ENCODE peak calls at places on chromosomes 5 and 9, in eight cellular contexts. E is kidney, P is psoas muscle, R is mesothelial cell of epicardium, Z is fibroblast of pulmonary artery, U is A549, J is PC-3, S is brain microvascular endothelial cell. V is an unnamed sample.

GRCh38 chr5:386432-387341 is 56.3 kb upstream of the EXOC3 start:
- DNase-seq in E (no peak), P (no peak), R (no peak), Z (peak), U (no peak), J (peak), S (no peak), V (no peak)

GRCh38 chr9:2567922-2568321 is 53.7 kb upstream of the VLDLR start:
- DNase-seq in E (no peak), P (no peak), R (no peak), Z (no peak), U (no peak), J (peak), S (no peak), V (no peak)

GRCh38 chr9:100472268-100472667 is 681 bp upstream of the TMEFF1 start:
- DNase-seq in E (no peak), P (no peak), R (no peak), Z (no peak), U (no peak), J (no peak), S (no peak), V (no peak)

GRCh38 chr9:134425815-134426214 is 99.6 kb downstream of the RXRA start:
- DNase-seq in E (no peak), P (no peak), R (no peak), Z (no peak), U (no peak), J (no peak), S (no peak), V (no peak)

GRCh38 chr9:105138306-105138801 is 106.1 kb upstream of the SLC44A1 start:
- DNase-seq in E (no peak), P (no peak), R (no peak), Z (peak), U (no peak), J (no peak), S (peak), V (no peak)

GRCh38 chr9:92807031-92807756 is 42.6 kb upstream of the BICD2 start:
- DNase-seq in E (no peak), P (no peak), R (no peak), Z (no peak), U (no peak), J (no peak), S (no peak), V (no peak)

GRCh38 chr5:1510631-1511030 is 13.1 kb downstream of the LPCAT1 start:
- DNase-seq in E (peak), P (peak), R (peak), Z (no peak), U (no peak), J (no peak), S (no peak), V (no peak)

GRCh38 chr5:143384865-143385657 is 18.4 kb downstream of the NR3C1 start:
- DNase-seq in E (no peak), P (no peak), R (no peak), Z (no peak), U (no peak), J (no peak), S (no peak), V (no peak)

GRCh38 chr5:42745856-42746255 is 10.8 kb upstream of the CCDC152 start:
- DNase-seq in E (no peak), P (no peak), R (no peak), Z (no peak), U (no peak), J (no peak), S (no peak), V (no peak)

GRCh38 chr5:79301046-79301712 is 65.2 kb downstream of the JMY start:
- DNase-seq in E (no peak), P (no peak), R (no peak), Z (peak), U (no peak), J (peak), S (no peak), V (no peak)

GRCh38 chr9:114930063-114930812 is at the start of gene TNFSF8:
- DNase-seq in E (no peak), P (peak), R (no peak), Z (no peak), U (no peak), J (no peak), S (no peak), V (no peak)

GRCh38 chr5:65808261-65808741 is 86.3 kb downstream of the NLN start:
- DNase-seq in E (no peak), P (no peak), R (no peak), Z (no peak), U (no peak), J (no peak), S (no peak), V (no peak)

GRCh38 chr9:12426198-12426864 is 266.9 kb upstream of the TYRP1 start:
- DNase-seq in E (peak), P (no peak), R (no peak), Z (peak), U (no peak), J (peak), S (no peak), V (no peak)
- TF ChIP-seq CTCF in E (no peak), P (no peak), R (no peak), Z (peak), U (no peak), J (peak), S (no peak), V (peak)

DNA sequence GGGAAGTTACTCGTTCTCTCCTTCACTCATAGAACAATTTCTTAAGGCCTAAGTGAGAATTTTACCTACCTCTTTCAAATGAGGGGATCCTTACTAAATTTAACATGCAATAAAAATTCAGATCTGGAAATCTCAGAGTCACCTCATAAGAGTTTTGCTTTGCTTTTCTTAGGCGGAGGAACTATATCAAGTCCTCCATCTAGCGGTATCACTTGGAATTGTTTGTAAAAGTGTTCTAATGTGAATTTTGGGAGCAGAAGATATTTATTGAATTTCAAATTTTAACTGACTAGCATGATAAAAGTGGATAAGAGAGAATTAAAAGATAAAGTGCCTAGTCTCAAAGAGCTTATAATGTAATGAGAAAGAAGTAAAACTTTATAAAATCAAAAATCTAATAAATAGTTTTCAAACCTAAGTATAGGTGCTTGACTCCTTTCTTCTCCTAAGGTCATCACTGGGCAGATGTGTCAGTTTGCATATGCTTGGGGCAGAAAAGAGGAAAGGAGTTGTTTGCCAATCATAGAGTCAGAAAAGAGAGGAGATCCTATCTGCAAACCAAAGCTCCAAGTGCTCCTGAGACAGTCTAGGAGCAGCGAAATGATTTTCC is 145.7 kb upstream of the DAB2 start:
- DNase-seq in E (no peak), P (no peak), R (no peak), Z (peak), U (peak), J (peak), S (peak), V (no peak)
- TF ChIP-seq CTCF in E (peak), P (peak), R (peak), Z (peak), U (peak), J (peak), S (peak), V (peak)

GRCh38 chr5:109690456-109691247 is 925 bp downstream of the MAN2A1 start:
- DNase-seq in E (peak), P (peak), R (peak), Z (peak), U (peak), J (peak), S (peak), V (no peak)

GRCh38 chr5:109688647-109688998 is 1.1 kb upstream of the MAN2A1 start:
- DNase-seq in E (no peak), P (no peak), R (no peak), Z (peak), U (no peak), J (peak), S (no peak), V (no peak)

GRCh38 chr5:109691248-109691574 is 1.5 kb downstream of the MAN2A1 start:
- DNase-seq in E (no peak), P (no peak), R (no peak), Z (no peak), U (no peak), J (no peak), S (no peak), V (no peak)

GRCh38 chr5:109689740-109690455 is at the start of gene MAN2A1:
- DNase-seq in E (peak), P (peak), R (peak), Z (peak), U (peak), J (peak), S (peak), V (no peak)

GRCh38 chr5:109688999-109689739 is 558 bp upstream of the MAN2A1 start:
- DNase-seq in E (peak), P (peak), R (peak), Z (peak), U (peak), J (peak), S (peak), V (peak)
- TF ChIP-seq CTCF in E (peak), P (peak), R (no peak), Z (no peak), U (no peak), J (no peak), S (no peak), V (no peak)

GRCh38 chr9:18294229-18294628 is 179.7 kb upstream of the ADAMTSL1 start:
- DNase-seq in E (no peak), P (no peak), R (no peak), Z (no peak), U (no peak), J (no peak), S (no peak), V (no peak)

GRCh38 chr9:18299449-18299848 is 174.5 kb upstream of the ADAMTSL1 start:
- DNase-seq in E (no peak), P (no peak), R (no peak), Z (no peak), U (no peak), J (no peak), S (no peak), V (no peak)

GRCh38 chr9:18296702-18297531 is 177.0 kb upstream of the ADAMTSL1 start:
- DNase-seq in E (no peak), P (no peak), R (no peak), Z (peak), U (no peak), J (no peak), S (no peak), V (no peak)

GRCh38 chr9:18297532-18297872 is 176.5 kb upstream of the ADAMTSL1 start:
- DNase-seq in E (no peak), P (no peak), R (no peak), Z (no peak), U (peak), J (peak), S (no peak), V (no peak)
- TF ChIP-seq CTCF in E (no peak), P (no peak), R (no peak), Z (peak), U (no peak), J (peak), S (peak), V (peak)

DNA sequence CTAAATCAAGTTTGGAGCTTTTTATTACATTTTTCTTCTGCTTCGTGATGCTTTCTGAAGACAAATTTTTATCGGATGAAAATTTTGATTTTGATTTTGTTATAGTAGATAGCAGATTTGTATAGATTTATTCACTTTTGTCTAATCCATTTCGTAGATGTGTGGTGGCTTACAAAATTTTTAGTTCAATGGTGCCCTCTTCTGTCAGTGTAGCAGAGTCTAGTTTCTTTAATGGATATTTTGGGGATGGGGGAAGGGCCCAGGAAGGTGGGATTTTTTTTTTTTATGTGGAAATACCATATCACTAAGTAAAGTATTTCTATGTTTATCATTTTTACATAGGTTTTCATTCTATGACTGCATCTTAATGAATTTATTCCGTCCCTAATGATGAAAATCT is 259.9 kb upstream of the TARS1 start:
- DNase-seq in E (no peak), P (no peak), R (no peak), Z (peak), U (peak), J (peak), S (peak), V (no peak)
- TF ChIP-seq CTCF in E (peak), P (no peak), R (no peak), Z (peak), U (peak), J (peak), S (peak), V (peak)

GRCh38 chr5:103646698-103647614 is 84.4 kb upstream of the NUDT12 start:
- DNase-seq in E (no peak), P (no peak), R (no peak), Z (no peak), U (no peak), J (no peak), S (no peak), V (no peak)
- TF ChIP-seq CTCF in E (no peak), P (no peak), R (no peak), Z (no peak), U (no peak), J (no peak), S (no peak), V (no peak)

V was measured in D721Med.